ENCODE peak calls at places on chromosome 18, in nine cellular contexts. U is upper lobe of right lung, O is aorta, D is PC-3, R is IMR-90, Q is psoas muscle, C is Panc1, W is heart left ventricle, T is heart right ventricle. H is an unnamed sample. For H3K9me3 and H3K4me1, the result is how much of the 10 kb centered on the place peaks cover.

GRCh38 chr18:57649536-57650495 is 28.2 kb upstream of the NARS1 start:
- DNase-seq in T (no peak), C (peak), W (no peak), D (peak), R (peak), U (no peak), O (no peak), Q (no peak), H (no peak)

GRCh38 chr18:49483198-49483597 is 3.8 kb downstream of the C18orf32 start:
- DNase-seq in D (no peak), R (no peak), Q (no peak), T (no peak), O (no peak), U (no peak), W (no peak), C (no peak), H (no peak)

GRCh38 chr18:2948038-2948437 is 64.9 kb downstream of the LPIN2 start:
- DNase-seq in U (no peak), R (peak), C (no peak), W (no peak), T (no peak), Q (no peak), O (no peak), D (peak), H (peak)

GRCh38 chr18:33264566-33264965 is 176.0 kb downstream of the CCDC178 start:
- DNase-seq in U (no peak), D (no peak), W (no peak), T (no peak), O (no peak), C (no peak), R (no peak), Q (no peak), H (no peak)

GRCh38 chr18:66168834-66169233 is 418.0 kb downstream of the CDH7 start:
- DNase-seq in D (no peak), C (no peak), O (no peak), W (peak), U (no peak), R (no peak), Q (no peak), T (no peak), H (no peak)

GRCh38 chr18:7514796-7515440 is 52.2 kb upstream of the PTPRM start:
- DNase-seq in O (no peak), Q (no peak), C (no peak), W (no peak), R (no peak), T (no peak), D (no peak), U (no peak), H (no peak)

GRCh38 chr18:29169599-29169998 is 992.7 kb upstream of the CDH2 start:
- DNase-seq in W (no peak), Q (no peak), D (no peak), R (no peak), C (no peak), T (no peak), O (no peak), U (no peak), H (no peak)

GRCh38 chr18:57909620-57910019 is 106.5 kb upstream of the ATP8B1 start:
- DNase-seq in T (no peak), C (no peak), R (no peak), Q (no peak), O (no peak), W (no peak), D (peak), U (no peak), H (no peak)

GRCh38 chr18:29181151-29181901 is 1004.4 kb upstream of the CDH2 start:
- DNase-seq in T (no peak), U (no peak), Q (no peak), W (no peak), R (peak), C (no peak), D (peak), O (peak), H (no peak)

GRCh38 chr18:62605685-62606084 is 82.9 kb downstream of the ZCCHC2 start:
- DNase-seq in Q (no peak), U (no peak), T (no peak), W (no peak), C (no peak), D (no peak), R (no peak), O (no peak), H (no peak)

GRCh38 chr18:48563027-48563426 is 24.2 kb downstream of the CTIF start:
- DNase-seq in R (peak), U (no peak), W (no peak), D (peak), C (no peak), T (no peak), Q (no peak), O (no peak), H (no peak)

GRCh38 chr18:72898870-72899840 is 31.4 kb upstream of the NETO1 start:
- DNase-seq in D (no peak), U (no peak), Q (no peak), R (no peak), T (no peak), C (no peak), O (no peak), W (no peak), H (no peak)

GRCh38 chr18:24016643-24017042 is 2.1 kb downstream of the TTC39C start:
- DNase-seq in O (no peak), T (no peak), C (no peak), W (no peak), D (peak), U (no peak), R (no peak), Q (no peak), H (no peak)

GRCh38 chr18:13374468-13375301 is 156.1 kb downstream of the LDLRAD4 start:
- DNase-seq in Q (no peak), C (no peak), R (no peak), D (no peak), O (peak), W (no peak), U (no peak), T (no peak), H (no peak)

GRCh38 chr18:13725566-13726227 is 661 bp downstream of the FAM210A start:
- DNase-seq in R (peak), D (peak), U (no peak), T (no peak), Q (no peak), O (no peak), C (no peak), W (no peak), H (no peak)

GRCh38 chr18:22658318-22658717 is 240.6 kb upstream of the CTAGE1 start:
- DNase-seq in R (no peak), T (no peak), U (no peak), O (no peak), C (no peak), D (no peak), W (no peak), Q (no peak), H (no peak)
- H3K9me3 ChIP-seq in R (under half), T (half or more), U (under half), O (under half), C (under half), D (under half), W (under half), Q (under half), H (under half)

GRCh38 chr18:59926131-59926530 is 26.3 kb downstream of the PMAIP1 start:
- DNase-seq in R (no peak), W (no peak), T (no peak), Q (no peak), U (no peak), D (no peak), O (no peak), C (no peak), H (no peak)
- H3K4me1 ChIP-seq in R (under half), W (under half), T (under half), Q (under half), U (under half), D (under half), O (under half), C (under half), H (under half)

GRCh38 chr18:9001209-9001608 is 101.3 kb upstream of the NDUFV2 start:
- DNase-seq in C (no peak), T (no peak), R (peak), O (no peak), U (no peak), Q (no peak), W (no peak), D (no peak), H (no peak)

GRCh38 chr18:8998481-8999217 is 103.8 kb upstream of the NDUFV2 start:
- DNase-seq in Q (no peak), C (no peak), T (no peak), O (no peak), D (no peak), R (peak), U (no peak), W (no peak), H (no peak)

GRCh38 chr18:8999872-9000271 is 102.6 kb upstream of the NDUFV2 start:
- DNase-seq in C (no peak), D (no peak), R (no peak), U (no peak), T (no peak), O (no peak), W (no peak), Q (no peak), H (no peak)

GRCh38 chr18:9003406-9004100 is 98.9 kb upstream of the NDUFV2 start:
- DNase-seq in Q (no peak), R (no peak), C (no peak), W (no peak), T (no peak), D (no peak), O (no peak), U (no peak), H (no peak)

DNA sequence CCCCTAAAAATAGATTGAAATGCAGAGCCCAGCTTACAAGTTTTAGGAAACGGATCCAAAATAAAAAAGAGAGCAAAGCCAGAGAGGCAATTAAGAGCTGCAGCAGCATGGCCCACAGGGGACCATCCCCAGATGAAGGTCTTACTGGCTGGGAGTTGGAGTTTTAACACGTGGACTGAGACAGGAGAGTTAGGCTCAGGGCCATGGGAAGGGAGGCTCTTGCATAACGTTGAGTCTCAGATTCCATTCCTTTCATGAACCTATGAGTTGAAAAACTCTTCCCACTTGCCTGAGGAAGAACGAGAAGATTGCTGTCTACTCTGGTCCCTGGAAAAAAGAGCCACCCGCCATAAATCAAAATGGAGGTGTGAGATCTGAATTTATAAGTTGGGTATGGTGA is 101.8 kb upstream of the NDUFV2 start:
- DNase-seq in T (no peak), Q (peak), C (no peak), O (no peak), W (no peak), U (no peak), D (no peak), R (peak), H (no peak)
- H3K4me3 ChIP-seq in T (no peak), Q (no peak), C (no peak), O (no peak), W (no peak), U (no peak), D (no peak), R (no peak), H (no peak)

GRCh38 chr18:75075016-75075305 is 134.0 kb downstream of the PTGR3 start:
- DNase-seq in C (no peak), O (no peak), R (no peak), U (no peak), T (no peak), W (no peak), Q (no peak), D (no peak), H (no peak)
- H3K9me3 ChIP-seq in C (under half), O (under half), R (under half), U (under half), T (under half), W (under half), Q (under half), D (under half), H (under half)

DNA sequence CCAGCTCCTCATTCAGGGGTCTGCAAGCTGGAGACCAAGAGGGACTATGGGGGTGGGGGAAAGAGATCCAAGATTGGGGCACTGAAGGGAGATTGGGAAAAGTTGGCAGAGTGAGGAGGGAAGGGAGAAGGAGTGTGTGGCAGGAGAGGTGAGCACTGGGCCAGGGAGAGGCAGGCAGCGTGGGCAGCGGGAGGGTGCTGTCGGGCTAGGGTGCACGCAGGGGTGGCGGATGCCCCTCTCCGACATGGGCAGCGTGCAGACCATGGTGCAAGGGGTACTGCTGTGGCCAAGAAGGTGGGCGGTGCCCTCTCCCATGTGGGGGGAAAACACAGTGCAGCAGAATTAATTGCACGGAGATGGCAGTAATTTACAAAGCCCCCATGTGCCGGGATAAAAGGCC is 74.1 kb downstream of the CELF4 start:
- DNase-seq in Q (no peak), C (no peak), R (no peak), T (no peak), D (no peak), U (no peak), O (no peak), W (no peak), H (no peak)
- H3K4me1 ChIP-seq in Q (under half), C (under half), R (under half), T (under half), D (under half), U (under half), O (under half), W (under half), H (under half)

GRCh38 chr18:37362158-37362890 is 203.3 kb downstream of the CELF4 start:
- DNase-seq in R (no peak), U (no peak), W (no peak), Q (no peak), T (no peak), C (no peak), O (no peak), D (no peak), H (no peak)

GRCh38 chr18:37355772-37356171 is 209.8 kb downstream of the CELF4 start:
- DNase-seq in U (no peak), R (no peak), D (no peak), Q (no peak), W (no peak), T (no peak), C (no peak), O (no peak), H (no peak)

GRCh38 chr18:37364237-37364636 is 201.4 kb downstream of the CELF4 start:
- DNase-seq in R (no peak), D (no peak), T (peak), O (peak), Q (peak), U (peak), W (peak), C (no peak), H (peak)

DNA sequence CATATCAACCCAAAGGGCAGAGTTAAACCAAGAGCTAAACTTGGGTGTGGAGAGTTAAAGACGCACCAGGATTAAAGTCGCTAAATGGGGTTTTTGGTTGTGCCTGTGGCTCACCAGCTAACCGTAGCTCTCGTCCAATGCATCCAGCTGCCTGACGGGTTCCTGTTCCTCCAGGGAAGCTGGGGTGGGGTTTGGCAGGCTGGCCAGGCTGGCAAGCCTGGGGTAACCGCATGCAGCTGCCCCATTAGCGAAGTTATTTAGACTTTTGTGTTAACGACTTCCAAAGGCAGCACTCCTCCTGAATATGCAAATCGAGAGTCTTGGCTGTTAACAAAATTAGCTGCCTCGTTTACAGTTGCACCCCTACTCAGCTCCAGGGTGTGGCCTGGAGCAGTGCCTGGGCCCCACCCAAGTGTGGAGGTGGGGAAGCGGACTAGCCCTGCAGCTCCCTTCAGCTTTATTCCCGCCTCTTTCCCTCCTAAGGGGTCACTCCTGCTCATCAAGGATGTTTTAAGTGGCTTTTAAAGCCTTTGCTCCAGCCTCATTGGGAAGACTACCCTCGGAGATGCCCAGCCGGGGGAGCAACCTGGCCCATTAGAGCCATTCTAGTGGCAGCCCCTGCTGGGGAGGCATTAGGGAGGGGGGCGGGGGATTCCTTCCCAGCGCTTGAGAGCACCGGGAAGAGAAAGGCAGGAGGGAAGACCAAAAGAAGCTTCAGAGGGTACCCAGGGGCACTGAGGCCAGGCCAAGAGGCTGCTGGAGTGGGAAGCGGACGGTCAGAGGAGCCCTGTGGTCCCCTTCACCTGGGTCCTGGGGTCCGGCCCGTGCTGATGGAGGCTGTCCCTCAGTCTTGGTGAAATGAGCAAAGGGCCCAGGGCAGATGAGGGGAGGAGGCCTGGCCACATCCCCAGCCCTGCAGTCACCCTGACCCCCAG is 204.1 kb downstream of the CELF4 start:
- DNase-seq in D (no peak), Q (no peak), O (no peak), C (no peak), W (no peak), R (no peak), U (peak), T (no peak), H (no peak)
- H3K4me3 ChIP-seq in D (no peak), Q (no peak), O (no peak), C (no peak), W (no peak), R (no peak), U (no peak), T (no peak), H (no peak)

GRCh38 chr18:78729099-78729467 is 250.5 kb upstream of the SALL3 start:
- DNase-seq in O (no peak), R (no peak), W (no peak), T (no peak), C (no peak), Q (no peak), U (no peak), D (no peak), H (no peak)

GRCh38 chr18:78726326-78727056 is 253.1 kb upstream of the SALL3 start:
- DNase-seq in T (no peak), C (no peak), U (peak), O (no peak), R (no peak), D (no peak), Q (no peak), W (no peak), H (no peak)

GRCh38 chr18:78727057-78727739 is 252.4 kb upstream of the SALL3 start:
- DNase-seq in W (no peak), O (no peak), D (no peak), R (no peak), U (peak), Q (no peak), C (no peak), T (no peak), H (no peak)

GRCh38 chr18:78727877-78728276 is 251.7 kb upstream of the SALL3 start:
- DNase-seq in C (no peak), D (no peak), Q (no peak), R (no peak), W (no peak), O (no peak), U (no peak), T (no peak), H (no peak)

GRCh38 chr18:78728301-78729098 is 251.1 kb upstream of the SALL3 start:
- DNase-seq in C (no peak), T (no peak), D (no peak), W (no peak), Q (no peak), U (peak), O (no peak), R (no peak), H (no peak)
- H3K9me3 ChIP-seq in C (under half), T (under half), D (under half), W (under half), Q (under half), U (under half), O (under half), R (half or more), H (under half)

GRCh38 chr18:77061291-77061945 is 71.2 kb downstream of the MBP start:
- DNase-seq in Q (no peak), W (no peak), T (no peak), R (peak), D (no peak), U (no peak), C (no peak), O (no peak), H (peak)
- H3K4me1 ChIP-seq in Q (under half), W (under half), T (under half), R (under half), D (under half), U (half or more), C (half or more), O (under half), H (under half)

DNA sequence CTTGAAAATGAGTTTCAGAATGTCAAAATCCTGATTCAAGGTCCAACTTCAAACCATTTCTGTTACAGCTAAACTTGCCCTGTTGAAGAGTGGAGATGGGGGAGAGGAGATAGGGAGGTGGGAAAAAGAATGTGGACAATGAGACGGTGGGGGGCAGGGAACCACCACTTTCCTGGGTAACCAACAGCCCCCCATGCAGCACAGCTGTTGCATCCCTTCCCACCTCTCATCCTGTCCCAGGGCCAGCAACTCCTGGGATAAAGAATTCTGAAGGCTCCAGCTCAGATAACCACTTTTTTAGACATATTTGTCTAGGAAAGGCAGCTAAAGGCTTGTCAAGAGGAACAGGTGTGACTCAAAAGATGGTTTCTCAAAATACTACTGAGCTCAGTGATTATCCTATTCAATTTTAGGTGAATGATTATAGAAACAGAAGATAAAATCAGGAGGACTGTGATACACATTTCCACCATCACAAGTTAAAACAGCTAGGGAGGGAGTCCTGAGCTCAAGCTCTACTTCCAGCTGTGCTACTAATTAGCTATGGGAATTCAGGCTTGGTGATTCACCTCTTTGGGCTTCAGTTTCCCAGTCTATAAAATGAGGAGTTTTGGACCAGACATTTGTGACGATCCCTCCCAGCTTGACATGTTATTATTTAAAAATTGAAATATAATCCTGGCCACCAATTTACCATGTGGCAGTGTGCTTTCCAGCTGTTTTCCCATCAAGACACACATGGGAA is 36.3 kb downstream of the HDHD2 start:
- DNase-seq in R (peak), O (no peak), C (no peak), U (no peak), D (no peak), Q (no peak), W (no peak), T (no peak), H (no peak)
- H3K4me3 ChIP-seq in R (no peak), O (no peak), C (no peak), U (no peak), D (no peak), Q (no peak), W (no peak), T (no peak), H (no peak)

H was measured in pancreas.